ENCODE peak calls at places on chromosomes 1 and 21, in four cellular contexts. One of them, this sample, is unnamed.
A peak's percentile ranks its signal among the peaks of the same experiment; 100 is the strongest.

GRCh38 chr1:231612393-231613089 is 14.0 kb upstream of the DISC1 start:
- DNase-seq in colonic mucosa: no peak
- DNase-seq in AG04450: no peak
- DNase-seq in B cell: peak; percentile 83
- DNase-seq in this sample: no peak

GRCh38 chr1:238653693-238654321 is 732.6 kb upstream of the CHRM3 start:
- DNase-seq in AG04450: no peak
- DNase-seq in B cell: no peak
- DNase-seq in colonic mucosa: no peak
- DNase-seq in this sample: peak; percentile 79

GRCh38 chr1:177219458-177220390 is 49.0 kb downstream of the BRINP2 start:
- DNase-seq in colonic mucosa: no peak
- DNase-seq in B cell: no peak
- DNase-seq in AG04450: no peak
- DNase-seq in this sample: no peak

GRCh38 chr1:215056584-215056983 is 26.0 kb upstream of the KCNK2 start:
- DNase-seq in AG04450: no peak
- DNase-seq in B cell: no peak
- DNase-seq in colonic mucosa: no peak
- DNase-seq in this sample: peak; percentile 78

GRCh38 chr1:172533511-172534116 is 664 bp downstream of the SUCO start:
- DNase-seq in B cell: no peak
- DNase-seq in colonic mucosa: peak; percentile 44
- DNase-seq in AG04450: no peak
- DNase-seq in this sample: no peak

GRCh38 chr1:10424651-10425050 is 5.6 kb upstream of the CENPS start:
- DNase-seq in colonic mucosa: no peak
- DNase-seq in B cell: no peak
- DNase-seq in AG04450: no peak
- DNase-seq in this sample: no peak

GRCh38 chr1:47993881-47994625 is 3.1 kb downstream of the TRABD2B start:
- DNase-seq in colonic mucosa: no peak
- DNase-seq in AG04450: no peak
- DNase-seq in B cell: no peak
- DNase-seq in this sample: no peak

GRCh38 chr1:96730574-96731298 is 9.2 kb downstream of the PTBP2 start:
- DNase-seq in B cell: no peak
- DNase-seq in AG04450: no peak
- DNase-seq in colonic mucosa: no peak
- DNase-seq in this sample: no peak

GRCh38 chr1:115677172-115677542 is 35.4 kb downstream of the VANGL1 start:
- DNase-seq in colonic mucosa: no peak
- DNase-seq in AG04450: no peak
- DNase-seq in B cell: no peak
- DNase-seq in this sample: peak; percentile 22

GRCh38 chr1:54268714-54269297 is 68.8 kb downstream of the MRPL37 start:
- DNase-seq in B cell: no peak
- DNase-seq in colonic mucosa: no peak
- DNase-seq in AG04450: no peak
- DNase-seq in this sample: no peak

GRCh38 chr1:27366113-27366410 is 699 bp downstream of the MAP3K6 start:
- DNase-seq in colonic mucosa: peak; percentile 89
- DNase-seq in AG04450: no peak
- DNase-seq in B cell: peak; percentile 72
- DNase-seq in this sample: peak; percentile 70

GRCh38 chr1:29508458-29509107 is 272.3 kb downstream of the PTPRU start:
- DNase-seq in B cell: no peak
- DNase-seq in AG04450: no peak
- DNase-seq in colonic mucosa: no peak
- DNase-seq in this sample: no peak

GRCh38 chr21:20451051-20451450 is 547.2 kb upstream of the NCAM2 start:
- DNase-seq in B cell: no peak
- DNase-seq in colonic mucosa: no peak
- DNase-seq in AG04450: no peak
- DNase-seq in this sample: no peak

GRCh38 chr1:221712198-221712684 is 29.6 kb downstream of the DUSP10 start:
- DNase-seq in B cell: peak; percentile 58
- DNase-seq in AG04450: peak; percentile 88
- DNase-seq in colonic mucosa: no peak
- DNase-seq in this sample: peak; percentile 73

GRCh38 chr1:159229896-159230295 is 25.2 kb downstream of the ACKR1 start:
- DNase-seq in B cell: no peak
- DNase-seq in AG04450: no peak
- DNase-seq in colonic mucosa: no peak
- DNase-seq in this sample: no peak

GRCh38 chr1:33659641-33660040 is 187.2 kb downstream of the ZSCAN20 start:
- DNase-seq in B cell: no peak
- DNase-seq in colonic mucosa: no peak
- DNase-seq in AG04450: no peak
- DNase-seq in this sample: no peak

GRCh38 chr1:153801786-153802697 is 26.8 kb downstream of the SLC27A3 start:
- DNase-seq in colonic mucosa: no peak
- DNase-seq in B cell: no peak
- DNase-seq in AG04450: no peak
- DNase-seq in this sample: no peak

GRCh38 chr21:44874497-44875331 is 1.2 kb upstream of the PTTG1IP start:
- DNase-seq in colonic mucosa: peak; percentile 61
- DNase-seq in AG04450: no peak
- DNase-seq in B cell: no peak
- DNase-seq in this sample: no peak

GRCh38 chr1:151898519-151898991 is 10.8 kb downstream of the THEM4 start:
- DNase-seq in AG04450: no peak
- DNase-seq in B cell: no peak
- DNase-seq in colonic mucosa: peak; percentile 49
- DNase-seq in this sample: peak; percentile 14

GRCh38 chr1:84504580-84505021 is 1.6 kb upstream of the SPATA1 start:
- DNase-seq in B cell: no peak
- DNase-seq in AG04450: peak; percentile 38
- DNase-seq in colonic mucosa: no peak
- DNase-seq in this sample: peak; percentile 58

GRCh38 chr1:7366286-7366954 is 404.7 kb upstream of the VAMP3 start:
- DNase-seq in colonic mucosa: no peak
- DNase-seq in B cell: no peak
- DNase-seq in AG04450: no peak
- DNase-seq in this sample: no peak

GRCh38 chr1:84133479-84133878 is 10.6 kb upstream of the PRKACB start:
- DNase-seq in colonic mucosa: no peak
- DNase-seq in AG04450: no peak
- DNase-seq in B cell: no peak
- DNase-seq in this sample: no peak

GRCh38 chr1:164950453-164951052 is 391.6 kb downstream of the PBX1 start:
- DNase-seq in B cell: no peak
- DNase-seq in colonic mucosa: no peak
- DNase-seq in AG04450: no peak
- DNase-seq in this sample: no peak

GRCh38 chr1:229863651-229864545 is 203.1 kb upstream of the GALNT2 start:
- DNase-seq in AG04450: no peak
- DNase-seq in colonic mucosa: no peak
- DNase-seq in B cell: no peak
- DNase-seq in this sample: no peak

GRCh38 chr1:6298940-6299465 is 38.1 kb upstream of the GPR153 start:
- DNase-seq in B cell: no peak
- DNase-seq in colonic mucosa: no peak
- DNase-seq in AG04450: no peak
- DNase-seq in this sample: no peak

GRCh38 chr1:50148142-50148923 is 39.6 kb downstream of the ELAVL4 start:
- DNase-seq in AG04450: no peak
- DNase-seq in colonic mucosa: no peak
- DNase-seq in B cell: no peak
- DNase-seq in this sample: no peak

GRCh38 chr1:235644693-235645305 is 4.8 kb downstream of the GNG4 start:
- DNase-seq in AG04450: no peak
- DNase-seq in B cell: no peak
- DNase-seq in colonic mucosa: no peak
- DNase-seq in this sample: no peak

GRCh38 chr1:56573311-56573710 is 6.1 kb downstream of the PLPP3 start:
- DNase-seq in B cell: no peak
- DNase-seq in colonic mucosa: peak; percentile 35
- DNase-seq in AG04450: no peak
- DNase-seq in this sample: no peak

GRCh38 chr1:100089082-100089481 is 43.6 kb downstream of the SASS6 start:
- DNase-seq in AG04450: no peak
- DNase-seq in B cell: no peak
- DNase-seq in colonic mucosa: no peak
- DNase-seq in this sample: no peak

GRCh38 chr1:248804771-248805681 is 20.7 kb downstream of the SH3BP5L start:
- DNase-seq in B cell: peak; percentile 75
- DNase-seq in colonic mucosa: peak; percentile 45
- DNase-seq in AG04450: no peak
- DNase-seq in this sample: no peak

GRCh38 chr1:23343246-23344110 is 606 bp downstream of the HNRNPR start:
- DNase-seq in AG04450: peak; percentile 45
- DNase-seq in colonic mucosa: peak; percentile 43
- DNase-seq in B cell: no peak
- DNase-seq in this sample: peak; percentile 73

GRCh38 chr1:56149761-56150160 is 429.6 kb downstream of the PLPP3 start:
- DNase-seq in AG04450: no peak
- DNase-seq in colonic mucosa: no peak
- DNase-seq in B cell: no peak
- DNase-seq in this sample: no peak

GRCh38 chr1:23576338-23577055 is 17.2 kb upstream of the ID3 start:
- DNase-seq in colonic mucosa: no peak
- DNase-seq in AG04450: no peak
- DNase-seq in B cell: no peak
- DNase-seq in this sample: no peak

GRCh38 chr1:201537966-201538617 is 835 bp upstream of the NAV1 start:
- DNase-seq in B cell: no peak
- DNase-seq in AG04450: no peak
- DNase-seq in colonic mucosa: no peak
- DNase-seq in this sample: no peak

GRCh38 chr1:44688760-44689446 is 14.4 kb downstream of the ARMH1 start:
- DNase-seq in B cell: no peak
- DNase-seq in colonic mucosa: peak; percentile 35
- DNase-seq in AG04450: no peak
- DNase-seq in this sample: no peak

DNA sequence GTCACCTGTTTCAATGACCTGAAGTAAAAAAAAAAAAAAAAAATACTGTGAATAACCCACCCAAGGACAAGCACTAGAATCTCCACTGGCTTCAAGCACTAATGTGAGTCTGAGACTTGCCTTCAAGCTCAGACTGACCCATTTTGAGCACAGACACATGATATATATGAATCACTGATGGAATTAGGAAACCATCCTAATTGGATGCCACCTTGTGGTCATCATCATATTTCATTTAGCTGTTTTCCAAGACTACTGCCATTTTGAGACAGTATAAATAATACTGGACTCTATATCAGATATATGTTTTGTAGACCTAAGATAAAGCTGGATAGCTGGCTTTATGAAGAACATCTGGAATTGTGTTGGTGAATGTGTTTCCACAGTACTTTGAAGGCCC is 1232.0 kb downstream of the KCNT2 start:
- DNase-seq in AG04450: no peak
- DNase-seq in colonic mucosa: no peak
- DNase-seq in B cell: no peak
- DNase-seq in this sample: no peak
- TF ChIP-seq CTCF in AG04450: no peak
- TF ChIP-seq CTCF in colonic mucosa: no peak
- TF ChIP-seq CTCF in B cell: no peak
- TF ChIP-seq CTCF in this sample: no peak

GRCh38 chr1:240942901-240943300 is 330.9 kb upstream of the GREM2 start:
- DNase-seq in B cell: no peak
- DNase-seq in colonic mucosa: no peak
- DNase-seq in AG04450: no peak
- DNase-seq in this sample: no peak

GRCh38 chr1:240947438-240948224 is 335.7 kb upstream of the GREM2 start:
- DNase-seq in B cell: no peak
- DNase-seq in AG04450: no peak
- DNase-seq in colonic mucosa: no peak
- DNase-seq in this sample: no peak

GRCh38 chr1:240941706-240942370 is 329.9 kb upstream of the GREM2 start:
- DNase-seq in colonic mucosa: no peak
- DNase-seq in AG04450: no peak
- DNase-seq in B cell: no peak
- DNase-seq in this sample: no peak

GRCh38 chr1:240946926-240947325 is 335.0 kb upstream of the GREM2 start:
- DNase-seq in AG04450: peak; percentile 32
- DNase-seq in B cell: no peak
- DNase-seq in colonic mucosa: peak; percentile 61
- DNase-seq in this sample: peak; percentile 47
- TF ChIP-seq CTCF in AG04450: peak; percentile 76
- TF ChIP-seq CTCF in B cell: no peak
- TF ChIP-seq CTCF in colonic mucosa: peak; percentile 52
- TF ChIP-seq CTCF in this sample: peak; percentile 75

GRCh38 chr1:207454046-207454964 is at the start of gene CR2:
- DNase-seq in colonic mucosa: peak; percentile 40
- DNase-seq in AG04450: no peak
- DNase-seq in B cell: peak; percentile 85
- DNase-seq in this sample: no peak
- TF ChIP-seq CTCF in colonic mucosa: no peak
- TF ChIP-seq CTCF in AG04450: no peak
- TF ChIP-seq CTCF in B cell: peak; percentile 75
- TF ChIP-seq CTCF in this sample: peak; percentile 18

DNA sequence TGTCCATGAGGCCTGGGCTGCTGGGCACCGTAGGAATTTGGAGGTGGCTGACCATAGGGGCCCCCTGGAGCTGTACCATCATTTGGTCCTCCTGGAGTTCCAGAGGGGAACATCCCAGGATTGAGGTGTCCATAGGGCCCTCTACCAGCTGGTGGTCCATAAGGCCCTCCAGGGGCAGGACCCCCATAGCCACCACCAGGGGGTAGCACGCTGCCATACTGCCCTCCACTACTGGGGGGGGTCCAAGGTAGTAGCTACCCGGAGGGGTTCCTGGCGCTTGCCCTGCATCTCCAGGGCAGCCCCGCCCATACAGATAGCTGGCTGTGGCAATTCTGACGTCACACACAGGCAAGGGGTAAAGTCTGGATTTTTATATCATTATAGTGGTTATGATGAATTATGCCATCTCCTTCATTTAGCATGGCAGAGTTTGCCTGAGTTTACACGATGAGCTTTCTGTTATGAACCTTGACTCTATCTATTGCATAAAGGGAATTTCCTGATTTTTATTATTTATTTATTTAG is 13.2 kb downstream of the MDM4 start:
- DNase-seq in colonic mucosa: no peak
- DNase-seq in AG04450: no peak
- DNase-seq in B cell: no peak
- DNase-seq in this sample: no peak
- TF ChIP-seq CTCF in colonic mucosa: no peak
- TF ChIP-seq CTCF in AG04450: no peak
- TF ChIP-seq CTCF in B cell: no peak
- TF ChIP-seq CTCF in this sample: peak; percentile 32

GRCh38 chr1:9271268-9271667 is 21.4 kb upstream of the SPSB1 start:
- DNase-seq in colonic mucosa: no peak
- DNase-seq in AG04450: no peak
- DNase-seq in B cell: no peak
- DNase-seq in this sample: no peak

GRCh38 chr1:9275161-9275560 is 17.5 kb upstream of the SPSB1 start:
- DNase-seq in AG04450: no peak
- DNase-seq in colonic mucosa: no peak
- DNase-seq in B cell: no peak
- DNase-seq in this sample: no peak

GRCh38 chr1:9275567-9276034 is 17.1 kb upstream of the SPSB1 start:
- DNase-seq in B cell: no peak
- DNase-seq in AG04450: no peak
- DNase-seq in colonic mucosa: peak; percentile 66
- DNase-seq in this sample: peak; percentile 90

GRCh38 chr1:9271861-9272595 is 20.7 kb upstream of the SPSB1 start:
- DNase-seq in B cell: no peak
- DNase-seq in AG04450: no peak
- DNase-seq in colonic mucosa: no peak
- DNase-seq in this sample: no peak

GRCh38 chr1:9273177-9273576 is 19.5 kb upstream of the SPSB1 start:
- DNase-seq in AG04450: no peak
- DNase-seq in colonic mucosa: no peak
- DNase-seq in B cell: no peak
- DNase-seq in this sample: no peak
- TF ChIP-seq CTCF in AG04450: no peak
- TF ChIP-seq CTCF in colonic mucosa: no peak
- TF ChIP-seq CTCF in B cell: no peak
- TF ChIP-seq CTCF in this sample: peak; percentile 35